ENCODE peak calls at places on chromosome 16, in eight cellular contexts. Z, X, Q, P, B, R, H and D are unnamed samples. For H3K4me1, the result is how much of the 10 kb centered on the place peaks cover.

GRCh38 chr16:19853973-19854876 is 30.4 kb downstream of the GPRC5B start:
- DNase-seq in Z (no peak), X (no peak), Q (no peak), P (no peak), B (no peak), R (no peak), H (no peak), D (no peak)

GRCh38 chr16:25210758-25211157 is 6.0 kb upstream of the AQP8 start:
- DNase-seq in Z (peak), X (no peak), Q (peak), P (no peak), B (no peak), R (peak), H (no peak), D (no peak)

GRCh38 chr16:83397601-83398000 is 410.2 kb upstream of the HSBP1 start:
- DNase-seq in Z (no peak), X (no peak), Q (no peak), P (no peak), B (no peak), R (no peak), H (no peak), D (no peak)

GRCh38 chr16:16014329-16015224 is 65.2 kb downstream of the ABCC1 start:
- DNase-seq in Z (peak), X (peak), Q (peak), P (peak), B (no peak), R (peak), H (no peak), D (peak)

GRCh38 chr16:1770328-1771071 is 843 bp downstream of the NME3 start:
- DNase-seq in Z (peak), X (peak), Q (peak), P (peak), B (peak), R (peak), H (peak), D (peak)

GRCh38 chr16:52611817-52612673 is 65.1 kb upstream of the TOX3 start:
- DNase-seq in Z (no peak), X (no peak), Q (no peak), P (peak), B (no peak), R (peak), H (no peak), D (peak)

GRCh38 chr16:30659507-30660423 is 1.5 kb downstream of the FBRS start:
- DNase-seq in Z (no peak), X (peak), Q (no peak), P (no peak), B (peak), R (no peak), H (peak), D (peak)

GRCh38 chr16:54207837-54208236 is 78.8 kb downstream of the IRX3 start:
- DNase-seq in Z (no peak), X (no peak), Q (peak), P (no peak), B (no peak), R (no peak), H (no peak), D (no peak)

GRCh38 chr16:57387598-57388354 is 15.5 kb downstream of the CX3CL1 start:
- DNase-seq in Z (no peak), X (no peak), Q (no peak), P (no peak), B (no peak), R (no peak), H (no peak), D (no peak)

GRCh38 chr16:68265078-68265925 is 976 bp downstream of the SLC7A6 start:
- DNase-seq in Z (peak), X (peak), Q (peak), P (peak), B (peak), R (peak), H (peak), D (no peak)

GRCh38 chr16:52034830-52035229 is 512.1 kb downstream of the TOX3 start:
- DNase-seq in Z (no peak), X (no peak), Q (no peak), P (no peak), B (no peak), R (no peak), H (no peak), D (no peak)

GRCh38 chr16:1430759-1431496 is at the start of gene PERCC1:
- DNase-seq in Z (no peak), X (peak), Q (no peak), P (peak), B (no peak), R (peak), H (no peak), D (no peak)

GRCh38 chr16:78150233-78150632 is 50.8 kb downstream of the WWOX start:
- DNase-seq in Z (no peak), X (no peak), Q (no peak), P (no peak), B (no peak), R (no peak), H (no peak), D (no peak)

GRCh38 chr16:49462989-49463371 is 89.4 kb downstream of the C16orf78 start:
- DNase-seq in Z (no peak), X (no peak), Q (no peak), P (peak), B (peak), R (no peak), H (peak), D (no peak)

GRCh38 chr16:75727221-75727620 is 931 bp upstream of the CPHXL start:
- DNase-seq in Z (no peak), X (no peak), Q (no peak), P (no peak), B (no peak), R (no peak), H (no peak), D (no peak)

GRCh38 chr16:15682105-15682570 is 32.1 kb downstream of the NDE1 start:
- DNase-seq in Z (peak), X (peak), Q (peak), P (peak), B (peak), R (peak), H (peak), D (no peak)

GRCh38 chr16:10569629-10570028 is 10.8 kb downstream of the EMP2 start:
- DNase-seq in Z (peak), X (no peak), Q (no peak), P (no peak), B (no peak), R (no peak), H (no peak), D (no peak)

GRCh38 chr16:10562361-10562899 is 18.0 kb downstream of the EMP2 start:
- DNase-seq in Z (no peak), X (no peak), Q (no peak), P (no peak), B (no peak), R (peak), H (no peak), D (no peak)

GRCh38 chr16:10564591-10564990 is 15.8 kb downstream of the EMP2 start:
- DNase-seq in Z (no peak), X (no peak), Q (no peak), P (no peak), B (no peak), R (no peak), H (no peak), D (no peak)

GRCh38 chr16:10565167-10565566 is 15.2 kb downstream of the EMP2 start:
- DNase-seq in Z (peak), X (no peak), Q (no peak), P (no peak), B (no peak), R (no peak), H (no peak), D (no peak)

DNA sequence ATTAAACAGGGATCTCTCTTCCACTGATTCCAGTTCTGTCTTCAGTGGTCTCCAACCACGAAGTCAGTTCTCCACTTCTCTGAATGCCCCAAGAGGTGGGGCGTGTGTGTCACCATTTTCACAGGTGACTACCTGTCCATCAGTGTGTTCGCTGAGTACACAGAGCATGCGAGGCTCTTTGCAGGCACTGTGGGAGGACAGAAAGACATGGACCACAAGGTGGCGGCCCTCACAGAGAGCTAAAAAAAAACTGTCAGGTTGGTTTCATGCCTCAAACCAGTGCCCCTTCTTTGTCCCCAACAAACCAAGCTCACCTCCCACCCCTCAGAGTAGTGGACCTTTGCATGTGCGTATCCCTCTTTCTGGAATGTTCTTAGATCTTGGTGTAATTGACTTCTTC is 13.8 kb downstream of the EMP2 start:
- DNase-seq in Z (no peak), X (no peak), Q (no peak), P (no peak), B (peak), R (no peak), H (no peak), D (no peak)
- TF ChIP-seq CTCF in Z (no peak), X (no peak), Q (peak), P (no peak), B (peak), R (peak), H (no peak), D (no peak)

DNA sequence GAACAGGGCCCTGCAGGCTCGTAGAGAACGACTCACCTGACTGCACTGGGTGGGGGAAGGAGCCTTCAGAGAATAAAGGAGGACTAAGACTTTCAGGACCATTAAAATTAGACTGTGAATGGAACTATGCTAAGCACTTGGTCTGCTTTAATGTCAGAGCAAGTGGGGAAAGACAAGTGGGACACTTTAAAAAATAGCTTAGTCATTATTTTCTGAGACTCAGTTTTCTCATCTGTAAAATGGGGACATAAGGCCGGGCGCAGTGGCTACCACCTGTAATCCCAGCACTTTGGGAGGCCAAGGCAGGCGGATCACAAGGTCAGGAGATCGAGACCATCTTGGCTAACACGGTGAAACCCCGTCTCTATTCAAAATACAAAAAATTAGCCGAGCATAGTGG is 19.3 kb upstream of the BCO1 start:
- DNase-seq in Z (no peak), X (no peak), Q (no peak), P (no peak), B (no peak), R (no peak), H (no peak), D (no peak)
- H3K4me1 ChIP-seq in Z (under half), X (under half), Q (under half), P (under half), B (under half), R (under half), H (under half), D (under half)

DNA sequence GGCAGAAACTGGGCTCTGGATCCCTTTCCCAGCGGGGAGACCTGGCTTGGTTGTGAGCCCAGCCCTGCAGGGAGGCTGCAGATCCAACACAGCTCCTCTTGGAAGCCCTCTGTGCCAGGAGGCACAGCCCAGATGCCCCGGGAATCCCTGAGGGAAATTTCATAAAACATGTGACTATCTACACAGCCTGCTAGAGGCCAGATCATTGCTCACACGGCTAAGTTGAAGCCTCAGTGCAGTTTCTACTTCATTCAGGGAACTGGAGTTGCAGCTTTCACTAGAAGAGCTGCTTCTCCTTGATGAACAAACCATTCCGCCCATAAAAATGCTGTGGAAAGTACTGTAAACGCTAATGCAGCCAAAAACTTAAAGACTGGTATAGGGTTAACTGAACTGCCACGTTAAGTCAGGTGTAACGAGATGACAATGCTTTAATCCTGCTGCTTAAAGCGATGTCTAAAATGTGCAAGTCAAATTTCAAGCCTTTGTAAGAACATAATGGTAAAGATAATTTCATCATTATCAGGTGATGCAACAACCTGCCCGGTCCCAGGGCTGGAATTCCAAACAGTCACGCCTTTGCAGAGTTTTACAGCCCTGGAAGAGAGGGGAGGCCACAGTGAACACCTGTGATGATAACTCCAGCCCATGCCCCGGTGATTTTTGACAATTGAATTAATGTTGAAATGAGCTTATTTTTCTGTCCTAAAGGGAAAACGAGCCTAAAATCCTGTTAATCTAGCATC is 172.5 kb downstream of the ZFHX3 start:
- DNase-seq in Z (no peak), X (no peak), Q (no peak), P (no peak), B (no peak), R (peak), H (no peak), D (no peak)
- H3K27ac ChIP-seq in Z (no peak), X (peak), Q (no peak), P (no peak), B (no peak), R (no peak), H (no peak), D (no peak)

DNA sequence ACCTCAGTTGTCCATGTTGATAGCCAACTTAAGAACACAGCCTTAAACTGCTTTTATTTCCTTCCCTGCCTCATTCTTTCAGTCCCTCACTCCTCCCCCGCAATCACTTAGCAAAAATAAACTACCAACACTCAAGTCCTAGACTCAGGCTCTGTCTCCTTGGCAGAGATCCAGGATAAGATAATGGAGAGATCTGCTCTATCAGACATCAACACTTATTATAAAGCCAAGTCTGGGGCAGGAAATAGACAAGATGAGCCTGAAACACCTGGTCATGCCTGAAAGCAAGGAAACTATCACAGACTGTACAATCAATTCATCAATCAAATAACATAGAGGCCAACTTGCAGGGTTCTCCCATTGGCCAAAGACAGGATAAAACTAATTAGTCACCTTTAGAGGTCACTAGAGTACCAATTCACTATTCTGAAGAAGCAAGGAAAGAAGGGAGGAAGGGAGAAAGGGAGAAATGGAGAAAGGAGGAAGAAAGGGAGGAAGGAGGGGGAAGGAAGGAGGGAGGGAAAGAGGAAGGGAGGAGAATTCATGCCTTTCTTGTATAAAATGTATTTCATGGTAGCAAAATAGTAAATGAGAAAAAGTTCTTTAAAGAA is 15.6 kb downstream of the HYDIN start:
- DNase-seq in Z (no peak), X (no peak), Q (peak), P (no peak), B (no peak), R (peak), H (no peak), D (no peak)
- TF ChIP-seq CTCF in Z (no peak), X (no peak), Q (peak), P (no peak), B (peak), R (peak), H (no peak), D (peak)

GRCh38 chr16:81516478-81517149 is 72.0 kb downstream of the CMIP start:
- DNase-seq in Z (no peak), X (no peak), Q (no peak), P (no peak), B (no peak), R (no peak), H (no peak), D (peak)
- H3K4me1 ChIP-seq in Z (under half), X (under half), Q (under half), P (under half), B (half or more), R (half or more), H (under half), D (under half)

GRCh38 chr16:84724619-84725307 is 25.0 kb downstream of the USP10 start:
- DNase-seq in Z (peak), X (no peak), Q (no peak), P (no peak), B (peak), R (no peak), H (no peak), D (no peak)

GRCh38 chr16:84725481-84726078 is 25.8 kb downstream of the USP10 start:
- DNase-seq in Z (no peak), X (no peak), Q (no peak), P (no peak), B (no peak), R (no peak), H (no peak), D (no peak)

GRCh38 chr16:84728853-84729424 is 29.1 kb downstream of the USP10 start:
- DNase-seq in Z (no peak), X (no peak), Q (no peak), P (no peak), B (no peak), R (no peak), H (no peak), D (no peak)

GRCh38 chr16:84726079-84726669 is 26.4 kb downstream of the USP10 start:
- DNase-seq in Z (peak), X (peak), Q (peak), P (peak), B (peak), R (peak), H (peak), D (peak)

GRCh38 chr16:84726670-84727467 is 27.1 kb downstream of the USP10 start:
- DNase-seq in Z (no peak), X (no peak), Q (no peak), P (no peak), B (peak), R (no peak), H (no peak), D (peak)
- H3K27ac ChIP-seq in Z (peak), X (no peak), Q (no peak), P (peak), B (peak), R (no peak), H (no peak), D (no peak)

DNA sequence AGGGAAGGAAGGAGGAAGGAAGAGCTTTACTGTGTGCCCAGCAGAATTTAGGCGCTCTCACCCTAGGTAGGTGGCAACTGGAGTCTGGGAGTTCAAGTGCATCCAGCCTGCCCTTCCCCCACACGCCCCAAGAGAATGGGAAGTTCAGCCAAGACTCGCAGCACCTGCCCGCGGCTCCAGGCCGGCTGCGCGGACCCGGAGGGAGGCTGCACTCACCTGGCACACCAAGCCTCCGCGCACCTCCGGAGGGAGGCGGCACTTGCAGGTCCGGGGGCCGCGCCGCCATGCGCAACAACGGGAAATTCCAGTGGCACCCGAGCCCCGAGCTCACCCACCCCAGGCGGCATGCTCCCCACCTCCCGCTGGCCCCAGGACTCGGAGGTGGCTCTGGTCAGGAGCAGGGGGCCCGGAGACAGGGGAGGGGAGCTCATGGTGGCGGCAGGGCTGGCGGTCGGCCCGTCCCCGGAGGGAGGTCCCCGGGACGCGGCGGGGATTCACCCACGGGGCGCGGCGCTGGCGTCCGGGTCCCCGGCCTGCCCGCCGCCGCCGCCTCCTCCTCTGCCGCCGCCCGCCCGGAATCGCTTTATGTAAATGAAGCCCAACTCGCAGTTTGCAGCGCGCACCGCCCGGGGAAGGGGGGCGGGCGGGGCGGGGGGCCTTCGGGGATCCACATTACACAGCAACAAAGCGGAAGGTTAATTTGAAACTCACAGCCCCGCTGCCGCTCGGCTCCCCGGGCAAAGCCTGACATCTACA is at the start of gene ZFHX3:
- DNase-seq in Z (peak), X (peak), Q (peak), P (peak), B (peak), R (peak), H (peak), D (peak)
- TF ChIP-seq CTCF in Z (peak), X (no peak), Q (no peak), P (no peak), B (no peak), R (no peak), H (no peak), D (peak)

GRCh38 chr16:21247376-21247775 is 13.9 kb downstream of the ANKS4B start:
- DNase-seq in Z (no peak), X (no peak), Q (no peak), P (no peak), B (no peak), R (no peak), H (no peak), D (no peak)
- H3K4me1 ChIP-seq in Z (under half), X (under half), Q (under half), P (under half), B (under half), R (under half), H (under half), D (under half)

DNA sequence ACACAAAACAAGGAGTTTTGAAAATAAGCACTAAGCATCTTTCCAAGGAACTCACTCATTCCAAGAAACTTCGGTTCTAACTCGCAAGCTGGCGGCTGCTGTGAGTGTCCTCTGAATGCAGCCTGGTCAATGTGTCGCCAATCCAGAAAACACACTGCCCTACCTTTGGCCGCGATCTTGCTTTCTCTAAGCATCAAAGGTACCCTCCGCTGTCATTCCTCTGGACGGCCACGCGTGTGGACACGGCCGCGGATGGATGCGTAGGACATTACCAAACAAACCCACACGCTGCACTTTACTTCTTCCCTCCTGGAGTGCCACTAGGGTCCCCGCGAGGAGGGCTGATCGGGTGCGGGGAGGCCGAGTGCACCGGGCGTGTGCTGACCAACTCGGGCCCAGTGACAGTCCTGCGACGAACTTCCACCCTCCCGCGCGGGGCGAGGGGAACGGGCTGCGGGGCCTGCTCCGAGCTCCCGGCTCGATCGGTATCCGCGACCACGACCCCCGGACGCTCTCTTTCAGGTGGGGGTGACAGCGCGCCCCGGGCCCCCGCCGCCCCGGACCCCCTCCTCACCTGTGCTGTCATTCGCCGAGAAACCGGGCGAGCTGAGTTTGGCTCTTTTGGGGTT is 1.1 kb downstream of the CREBBP start:
- DNase-seq in Z (no peak), X (peak), Q (no peak), P (peak), B (peak), R (peak), H (no peak), D (peak)
- H3K27ac ChIP-seq in Z (peak), X (peak), Q (peak), P (peak), B (no peak), R (no peak), H (peak), D (peak)